ENCODE peak calls at places on chromosomes 13 and 19, in six cellular contexts. V is fibroblast of lung; U is mesendoderm; E is astrocyte; H is pancreas; A is naive thymus-derived CD4-positive, alpha-beta T cell. D is an unnamed sample. For H3K27me3, the result is how much of the 10 kb centered on the place peaks cover.

GRCh38 chr19:52664461-52664860 is 26.3 kb upstream of the ZNF83 start:
- DNase-seq in V (no peak), A (no peak), E (no peak), H (no peak), U (no peak), D (no peak)

GRCh38 chr19:17306285-17306714 is 628 bp downstream of the MRPL34 start:
- DNase-seq in U (no peak), A (no peak), E (no peak), H (no peak), V (no peak), D (no peak)

GRCh38 chr19:17376935-17377600 is at the start of gene PLVAP:
- DNase-seq in V (no peak), E (no peak), U (no peak), A (no peak), H (no peak), D (no peak)

GRCh38 chr13:114256547-114256946 is 21.9 kb downstream of the CDC16 start:
- DNase-seq in V (no peak), H (no peak), A (no peak), U (no peak), E (no peak), D (no peak)

GRCh38 chr13:103436057-103436654 is 369.9 kb upstream of the SLC10A2 start:
- DNase-seq in U (peak), E (no peak), H (no peak), A (no peak), V (no peak), D (no peak)

GRCh38 chr19:35533201-35533821 is at the start of gene GAPDHS:
- DNase-seq in H (no peak), A (no peak), U (peak), V (no peak), E (no peak), D (no peak)

GRCh38 chr13:90622547-90622946 is 724.9 kb upstream of the MIR17HG start:
- DNase-seq in H (no peak), V (peak), E (peak), A (no peak), U (no peak), D (no peak)

GRCh38 chr19:35613574-35613973 is 1.0 kb downstream of the HAUS5 start:
- DNase-seq in H (no peak), V (no peak), E (no peak), U (no peak), A (no peak), D (no peak)

DNA sequence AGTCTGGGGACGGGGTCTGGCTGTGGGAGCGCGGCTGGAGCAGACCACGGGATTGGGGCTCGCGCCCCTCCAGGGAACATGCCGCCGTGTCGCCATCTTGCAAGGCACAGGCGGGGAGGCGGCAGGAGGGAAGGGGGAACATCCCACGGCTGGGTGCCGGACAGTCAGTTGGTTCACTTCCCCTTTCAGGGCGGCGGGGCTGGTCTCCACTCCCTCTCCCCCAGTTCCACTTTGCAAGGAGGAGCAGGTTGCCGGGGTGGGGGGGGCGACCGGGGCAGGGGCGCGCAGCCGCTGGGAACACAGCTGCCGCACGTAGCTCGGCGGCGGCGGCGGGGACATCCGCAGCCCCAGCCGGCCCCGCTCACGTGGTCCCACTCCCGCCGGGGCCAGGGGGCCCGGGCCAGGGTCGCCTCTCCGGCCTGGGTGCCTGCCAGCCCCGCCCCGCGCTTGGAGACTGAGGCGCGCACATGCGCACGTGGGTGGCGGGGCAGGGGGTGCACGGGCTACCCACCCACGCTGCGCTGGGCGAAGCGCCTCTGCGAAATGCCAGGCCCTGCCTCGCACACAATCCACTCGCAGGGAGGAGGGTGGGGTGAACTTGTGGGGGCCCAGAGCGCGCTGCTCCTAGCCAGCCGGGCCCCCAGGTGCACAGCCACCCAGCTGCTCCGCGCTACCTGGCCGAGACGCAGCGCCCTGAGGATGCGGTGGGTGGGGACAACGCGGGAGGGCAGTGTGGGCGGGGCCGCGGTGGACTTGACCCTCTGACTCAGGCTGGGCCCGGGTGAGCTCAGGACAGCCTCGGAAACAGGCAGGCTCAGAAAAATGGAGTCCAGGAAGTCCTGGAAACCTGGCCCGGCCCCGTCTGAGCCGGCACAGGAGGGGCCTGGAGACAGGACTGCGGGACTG is 6.4 kb downstream of the KLF16 start:
- DNase-seq in V (peak), U (peak), A (peak), H (peak), E (peak), D (peak)
- H3K27me3 ChIP-seq in V (under half), U (under half), A (under half), H (under half), E (under half), D (under half)

DNA sequence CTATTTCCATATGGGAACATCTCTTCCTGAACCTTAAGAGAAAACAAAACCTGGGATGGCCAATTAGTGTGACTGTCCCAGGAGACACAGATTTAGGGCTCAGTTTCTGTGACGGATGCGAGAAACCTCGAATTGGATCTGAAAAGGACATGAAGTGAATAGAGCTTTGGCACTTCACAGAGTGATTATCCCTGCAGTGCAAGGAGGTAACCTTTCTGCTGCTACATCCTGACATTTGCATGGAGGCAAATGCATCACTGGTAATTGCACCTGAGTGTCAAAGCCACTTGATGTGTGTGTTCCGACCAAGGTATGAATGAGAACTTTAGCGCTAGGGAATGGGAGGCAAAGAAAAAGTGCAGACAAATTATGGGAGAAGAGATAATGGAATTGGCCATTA is 442.3 kb upstream of the KLF12 start:
- DNase-seq in V (no peak), U (peak), E (no peak), A (no peak), H (no peak), D (no peak)
- H3K27me3 ChIP-seq in V (under half), U (under half), E (under half), A (under half), H (under half), D (under half)

DNA sequence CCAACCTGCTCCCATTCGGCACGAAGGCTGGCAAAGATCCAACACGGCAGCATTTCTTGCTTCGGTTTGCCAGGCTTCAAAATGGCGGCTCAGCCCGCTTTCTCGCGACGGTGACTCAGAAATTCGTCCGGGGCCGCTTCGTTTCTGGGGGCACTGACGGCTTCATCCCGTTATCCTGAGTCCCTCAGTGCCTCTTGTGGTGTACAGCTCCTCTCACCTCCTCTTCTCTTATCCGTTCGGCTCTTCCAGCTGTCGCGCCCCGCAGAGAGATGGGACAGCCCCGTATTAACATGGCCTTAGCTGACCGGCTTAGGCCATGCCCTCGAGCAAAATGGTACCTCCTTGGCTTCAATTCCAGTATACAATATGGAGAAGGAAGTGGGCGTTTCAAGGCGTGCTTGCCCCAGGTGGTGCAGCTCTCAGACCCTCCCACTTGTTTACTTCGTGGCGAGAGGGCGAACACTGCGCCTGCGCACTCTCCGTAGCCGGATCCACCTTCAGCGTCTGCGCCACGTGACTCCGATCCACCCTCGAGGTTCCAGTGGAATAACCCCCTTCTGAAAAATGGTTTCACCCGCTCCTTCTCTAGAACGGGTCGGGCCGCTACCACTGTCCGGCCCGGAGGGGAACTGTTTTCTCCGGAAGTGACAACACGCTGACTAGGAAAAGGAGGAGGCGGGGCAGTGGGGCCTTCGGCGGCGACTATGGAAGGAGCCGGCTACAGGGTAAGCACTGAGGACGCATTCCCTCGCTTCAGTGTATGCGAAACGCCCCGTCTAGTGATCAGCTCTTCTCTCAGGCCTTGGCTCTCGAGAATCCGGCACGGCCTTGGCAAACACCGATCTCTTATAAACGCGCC is at the start of the genes AKT1S1 and TBC1D17:
- DNase-seq in E (peak), U (peak), H (peak), V (peak), A (peak), D (peak)
- H3K27me3 ChIP-seq in E (under half), U (under half), H (under half), V (under half), A (under half), D (under half)

DNA sequence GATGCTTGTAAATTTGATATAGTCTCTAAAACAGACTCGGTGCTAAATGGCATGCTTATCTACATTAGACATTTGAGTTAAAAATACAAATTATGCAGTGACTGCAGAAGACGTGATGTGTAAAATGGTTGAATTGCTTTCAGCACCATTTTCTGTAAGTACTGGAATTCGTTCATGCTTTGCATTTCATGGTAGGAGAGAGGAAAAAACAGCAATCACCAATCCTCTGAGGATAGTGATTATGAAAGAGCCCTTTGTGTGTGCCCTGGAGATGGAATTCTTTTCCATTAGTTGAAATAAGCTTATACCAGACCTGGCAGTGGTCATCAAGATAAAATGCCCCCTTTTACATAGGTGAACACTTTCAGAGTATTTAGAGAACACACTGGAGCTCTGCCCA is 1.7 kb downstream of the CNMD start:
- DNase-seq in E (no peak), V (no peak), U (peak), H (no peak), A (no peak), D (no peak)
- H3K27me3 ChIP-seq in E (under half), V (under half), U (under half), H (under half), A (under half), D (under half)

GRCh38 chr13:112065521-112065866 is 1.5 kb upstream of the SOX1 start:
- DNase-seq in H (no peak), V (no peak), U (no peak), A (no peak), E (no peak), D (no peak)
- H3K27me3 ChIP-seq in H (under half), V (under half), U (half or more), A (under half), E (half or more), D (half or more)

DNA sequence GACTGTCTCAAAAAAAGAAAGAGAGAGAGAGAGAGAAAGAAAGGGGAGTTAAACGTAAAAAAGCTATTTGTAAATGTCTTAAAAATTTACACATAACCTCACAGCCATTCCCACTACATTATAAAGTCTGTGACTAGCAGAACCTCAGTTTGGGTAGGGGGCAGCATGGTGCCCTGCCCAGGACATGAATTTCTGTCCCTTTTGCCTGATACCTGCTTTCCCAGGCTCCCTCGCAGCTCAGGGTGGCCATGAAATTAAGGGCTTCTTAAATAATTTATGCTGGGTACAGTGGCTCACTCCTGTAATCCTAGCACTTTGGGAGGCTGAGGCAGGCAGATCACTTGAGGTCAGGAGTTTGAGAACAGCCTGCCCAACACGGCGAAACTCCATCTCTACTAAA is 4.8 kb downstream of the IFNL1 start:
- DNase-seq in V (no peak), U (no peak), A (no peak), E (no peak), H (no peak), D (no peak)
- H3K27me3 ChIP-seq in V (under half), U (under half), A (under half), E (under half), H (under half), D (under half)

GRCh38 chr19:18769989-18770528 is 21.0 kb downstream of the COMP start:
- DNase-seq in V (no peak), U (peak), E (no peak), H (no peak), A (no peak), D (no peak)

GRCh38 chr19:18770663-18771327 is 20.3 kb downstream of the COMP start:
- DNase-seq in V (no peak), E (no peak), H (no peak), U (no peak), A (no peak), D (no peak)

GRCh38 chr19:18772620-18773587 is 18.2 kb downstream of the COMP start:
- DNase-seq in E (no peak), V (no peak), U (no peak), H (peak), A (no peak), D (no peak)

GRCh38 chr19:18773682-18774081 is 17.4 kb downstream of the COMP start:
- DNase-seq in A (no peak), H (no peak), U (no peak), V (no peak), E (no peak), D (no peak)

GRCh38 chr19:18771328-18772242 is 19.5 kb downstream of the COMP start:
- DNase-seq in V (no peak), U (peak), A (no peak), E (no peak), H (no peak), D (no peak)
- H3K27me3 ChIP-seq in V (under half), U (under half), A (under half), E (under half), H (under half), D (under half)

DNA sequence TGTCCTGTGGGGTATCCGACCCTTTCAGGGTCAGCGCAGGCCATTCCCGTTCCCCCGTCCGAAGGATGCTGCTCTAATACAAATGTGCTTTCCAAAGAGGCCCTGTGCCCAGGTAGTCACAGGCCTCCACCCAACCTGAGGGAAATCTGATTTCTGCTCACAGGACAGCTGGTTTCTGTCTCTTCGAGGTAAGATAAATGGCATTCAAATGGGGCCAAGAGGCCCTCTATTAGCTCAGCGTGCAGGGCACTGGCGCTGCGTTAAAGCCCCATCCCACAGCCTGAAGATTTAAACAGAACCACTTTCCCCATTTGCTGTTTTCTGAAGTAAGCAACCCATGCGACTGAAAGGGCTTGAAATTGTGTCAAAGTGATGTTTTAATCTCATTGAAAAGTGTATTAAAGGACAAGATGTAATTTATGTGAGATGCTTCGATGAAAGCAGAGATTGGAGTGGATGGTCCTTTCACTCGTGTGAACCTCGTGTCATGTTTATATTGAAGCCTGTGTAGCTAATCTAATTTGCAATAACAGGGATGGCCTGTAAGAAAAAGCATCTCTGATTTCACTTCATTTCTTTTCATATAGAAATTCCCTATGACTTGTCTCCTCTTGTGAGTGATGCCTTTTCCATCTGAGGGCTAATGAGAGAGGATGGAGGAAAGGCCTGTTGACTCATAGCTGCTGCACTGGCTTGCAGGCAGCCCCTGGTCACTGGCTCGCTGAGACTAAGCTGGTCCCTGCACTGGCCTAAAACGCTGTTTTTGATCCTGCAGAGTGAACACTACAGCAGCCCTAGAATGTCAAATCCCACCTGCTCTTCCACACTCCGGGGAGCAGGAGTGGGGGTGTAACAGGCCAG is 7.3 kb upstream of the SOX1 start:
- DNase-seq in V (no peak), H (no peak), U (no peak), E (no peak), A (no peak), D (no peak)
- H3K27me3 ChIP-seq in V (half or more), H (under half), U (half or more), E (half or more), A (under half), D (half or more)

GRCh38 chr13:27824121-27824520 is 31.8 kb downstream of the GSX1 start:
- DNase-seq in H (no peak), U (no peak), E (no peak), V (no peak), A (no peak), D (no peak)

GRCh38 chr13:27825153-27825552 is 32.9 kb downstream of the GSX1 start:
- DNase-seq in V (no peak), U (no peak), A (no peak), H (no peak), E (no peak), D (no peak)

GRCh38 chr13:27830010-27830409 is 37.7 kb downstream of the GSX1 start:
- DNase-seq in E (no peak), U (peak), A (peak), H (peak), V (peak), D (no peak)

GRCh38 chr13:27827646-27828045 is 35.4 kb downstream of the GSX1 start:
- DNase-seq in A (no peak), H (no peak), E (no peak), U (no peak), V (no peak), D (no peak)

DNA sequence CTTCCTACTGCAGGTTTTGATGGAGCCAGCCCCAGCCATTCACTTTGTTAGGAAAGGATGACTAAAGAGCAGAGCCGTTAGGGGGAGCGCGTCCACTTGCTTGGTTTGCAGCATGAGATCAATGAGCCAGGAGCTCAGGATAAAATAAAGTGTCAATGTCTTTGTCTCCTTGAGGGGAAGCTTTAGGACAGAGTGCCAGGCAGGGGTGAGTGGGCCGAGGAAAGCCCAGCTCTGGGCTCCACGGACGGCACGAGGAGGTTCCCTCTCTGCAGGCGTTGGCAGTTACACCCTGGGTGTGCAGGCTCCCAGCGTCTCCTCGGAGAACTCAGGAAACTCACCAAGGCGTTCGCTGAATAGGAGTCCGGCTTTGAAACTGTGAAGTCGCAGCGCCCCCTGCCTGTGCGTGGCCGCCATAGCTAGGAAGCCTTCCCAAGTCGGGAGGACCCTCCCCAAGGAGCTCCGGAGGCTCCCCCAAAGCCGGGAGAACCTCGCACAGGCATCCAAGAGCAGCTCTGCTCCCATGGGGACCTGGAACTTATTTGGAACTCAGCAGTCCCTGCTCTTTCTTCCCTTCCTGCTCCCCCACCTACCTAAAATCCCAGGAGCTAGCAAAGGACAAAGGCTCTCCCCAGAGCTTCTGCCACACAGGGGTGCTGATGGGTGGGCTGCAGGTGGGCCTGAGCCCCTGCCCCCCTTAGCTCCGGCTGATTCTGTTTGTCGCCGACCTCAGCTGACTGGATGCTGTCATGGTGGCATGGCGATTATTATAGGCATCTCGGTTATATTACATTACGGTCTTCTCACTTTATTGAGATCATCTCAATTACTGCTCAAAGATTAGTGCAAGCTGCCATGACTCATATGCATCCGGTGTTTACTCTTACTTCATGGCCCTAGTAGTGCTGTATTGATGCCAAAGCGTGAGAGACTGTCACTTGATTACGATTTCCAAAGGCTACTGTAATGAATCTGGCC is 34.4 kb downstream of the GSX1 start:
- DNase-seq in V (peak), H (peak), U (peak), E (peak), A (peak), D (peak)
- H3K27me3 ChIP-seq in V (under half), H (under half), U (under half), E (half or more), A (under half), D (under half)

GRCh38 chr19:54692294-54692615 is 29.5 kb downstream of the LILRB4 start:
- DNase-seq in E (no peak), H (no peak), U (no peak), A (no peak), V (no peak), D (no peak)
- H3K27me3 ChIP-seq in E (under half), H (under half), U (under half), A (under half), V (under half), D (under half)

D was measured in brain microvascular endothelial cell.